ENCODE peak calls at places on chromosomes 12 and 14, in nine cellular contexts. B is aorta; Z is Panc1; T is CD4-positive, alpha-beta memory T cell; S is H9; O is CD4-positive, CD25-positive, alpha-beta regulatory T cell; H is hepatocyte; K is left lung; E is gastrocnemius medialis. W is an unnamed sample. For H3K9me3, the result is how much of the 10 kb centered on the place peaks cover.

GRCh38 chr12:111788178-111788654 is 21.5 kb downstream of the ALDH2 start:
- DNase-seq in B (peak), Z (peak), T (no peak), S (no peak), O (no peak), H (peak), K (peak), E (peak), W (peak)

GRCh38 chr12:94379479-94380113 is 80.1 kb downstream of the CEP83 start:
- DNase-seq in B (no peak), Z (no peak), T (no peak), S (no peak), O (peak), H (no peak), K (no peak), E (no peak), W (no peak)

GRCh38 chr12:15632708-15633107 is 156.5 kb downstream of the EPS8 start:
- DNase-seq in B (no peak), Z (no peak), T (no peak), S (no peak), O (no peak), H (no peak), K (no peak), E (no peak), W (peak)

GRCh38 chr14:92470215-92470614 is 43.4 kb upstream of the RIN3 start:
- DNase-seq in B (no peak), Z (no peak), T (no peak), S (no peak), O (no peak), H (no peak), K (no peak), E (no peak), W (no peak)

GRCh38 chr12:69660164-69660863 is 38.8 kb downstream of the BEST3 start:
- DNase-seq in B (no peak), Z (no peak), T (no peak), S (no peak), O (no peak), H (no peak), K (no peak), E (no peak), W (no peak)

GRCh38 chr12:6538420-6539275 is 4.3 kb downstream of the GAPDH start:
- DNase-seq in B (no peak), Z (no peak), T (no peak), S (peak), O (peak), H (no peak), K (no peak), E (no peak), W (peak)

GRCh38 chr14:74568896-74569295 is 43.1 kb downstream of the LTBP2 start:
- DNase-seq in B (peak), Z (no peak), T (no peak), S (no peak), O (no peak), H (no peak), K (no peak), E (no peak), W (no peak)

GRCh38 chr12:57224973-57225679 is 4.4 kb upstream of the SHMT2 start:
- DNase-seq in B (peak), Z (no peak), T (peak), S (peak), O (peak), H (peak), K (peak), E (no peak), W (peak)

GRCh38 chr12:129080413-129080812 is 227.1 kb downstream of the GLT1D1 start:
- DNase-seq in B (no peak), Z (no peak), T (no peak), S (no peak), O (no peak), H (no peak), K (no peak), E (no peak), W (no peak)
- H3K9me3 ChIP-seq in B (under half), Z (under half), T (under half), S (under half), O (under half), H (under half), K (under half), E (under half), W (under half)

DNA sequence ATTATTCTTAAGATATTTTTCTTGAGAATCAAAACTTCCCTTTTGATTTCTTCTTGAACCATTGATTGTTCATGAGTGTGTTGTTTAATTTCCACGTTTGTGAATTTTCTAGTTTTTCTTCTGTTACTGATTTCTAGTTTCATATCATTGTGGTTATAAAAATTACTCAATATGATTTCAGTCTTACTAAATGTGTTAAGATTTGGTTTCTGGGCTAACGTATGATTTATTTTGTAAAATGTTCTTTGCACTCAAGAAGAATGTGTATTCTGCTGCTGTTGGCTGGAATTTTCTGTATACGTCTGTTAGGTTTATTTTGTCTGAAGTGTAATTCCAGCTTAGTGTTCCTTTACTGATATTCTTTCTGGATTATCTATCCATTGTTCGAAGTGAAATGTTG is 24.7 kb downstream of the TRMT5 start:
- DNase-seq in B (no peak), Z (no peak), T (no peak), S (no peak), O (no peak), H (no peak), K (no peak), E (no peak), W (no peak)
- H3K9me3 ChIP-seq in B (under half), Z (under half), T (under half), S (under half), O (under half), H (under half), K (half or more), E (under half), W (under half)

DNA sequence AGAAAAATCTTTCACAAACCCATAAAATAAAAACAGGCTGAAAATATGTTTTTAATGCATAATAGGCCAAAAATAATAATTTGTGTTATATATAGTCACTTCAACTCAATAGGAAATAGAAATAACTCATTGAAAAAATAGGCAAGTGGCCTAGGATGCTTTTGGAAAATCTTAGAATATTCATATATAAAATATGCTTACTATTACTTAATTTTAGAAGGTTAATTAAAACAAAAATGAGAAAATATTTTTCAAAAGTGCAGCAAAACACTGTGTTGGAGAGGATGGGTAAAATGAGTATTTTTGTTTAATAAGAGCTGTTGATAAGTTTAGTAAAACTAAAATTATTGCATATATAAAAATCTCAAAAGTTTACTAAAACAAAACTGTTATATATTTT is 308.0 kb upstream of the ATXN7L3B start:
- DNase-seq in B (no peak), Z (no peak), T (no peak), S (no peak), O (no peak), H (no peak), K (no peak), E (no peak), W (no peak)
- H3K9me3 ChIP-seq in B (under half), Z (under half), T (under half), S (under half), O (under half), H (under half), K (under half), E (under half), W (under half)

DNA sequence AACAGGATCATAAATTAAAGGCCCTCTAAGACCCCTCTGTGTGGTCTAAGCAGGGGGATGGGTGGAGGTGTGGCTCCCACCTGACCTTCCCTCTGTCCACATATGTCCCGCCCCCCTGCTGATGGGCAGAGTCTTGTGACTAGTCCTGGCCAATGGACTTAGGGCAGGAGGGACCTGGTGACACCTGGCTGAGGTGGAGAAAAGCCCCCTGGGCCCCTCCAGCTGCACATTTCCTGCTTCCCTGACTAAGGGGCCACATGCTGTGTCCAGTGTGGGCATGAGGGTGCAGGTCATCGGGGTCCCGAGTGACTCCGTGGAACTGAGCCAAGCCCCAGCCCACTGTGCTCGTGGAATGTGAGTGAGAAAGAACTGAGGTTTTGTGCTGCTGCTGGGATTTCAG is 254.7 kb downstream of the ADGRD1 start:
- DNase-seq in B (no peak), Z (no peak), T (no peak), S (peak), O (no peak), H (no peak), K (no peak), E (no peak), W (no peak)
- H3K9me3 ChIP-seq in B (under half), Z (under half), T (under half), S (under half), O (under half), H (under half), K (under half), E (under half), W (under half)

GRCh38 chr12:62232143-62232729 is 28.0 kb upstream of the USP15 start:
- DNase-seq in B (no peak), Z (no peak), T (no peak), S (no peak), O (no peak), H (no peak), K (no peak), E (no peak), W (no peak)

GRCh38 chr12:62227091-62227490 is 33.1 kb upstream of the USP15 start:
- DNase-seq in B (no peak), Z (no peak), T (no peak), S (no peak), O (no peak), H (no peak), K (no peak), E (no peak), W (no peak)

DNA sequence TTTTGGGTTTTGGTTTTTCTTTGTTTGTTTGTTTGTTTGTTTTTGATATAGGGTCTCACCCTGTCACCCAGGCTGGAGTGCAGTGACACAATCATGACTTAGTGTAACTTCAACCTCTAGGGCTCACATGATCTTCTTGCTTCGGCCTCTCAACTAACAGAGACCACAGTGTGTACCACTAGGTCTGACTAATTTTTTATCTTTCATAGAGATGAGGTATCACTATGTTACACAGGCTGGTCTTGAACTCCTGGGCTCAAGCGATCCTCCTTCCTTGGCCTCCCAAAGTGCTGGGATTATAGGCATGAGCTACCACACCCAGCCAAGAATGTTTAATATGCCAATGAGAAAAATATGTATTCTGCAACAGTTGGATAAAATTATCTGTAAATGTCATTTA is 29.6 kb upstream of the USP15 start:
- DNase-seq in B (no peak), Z (no peak), T (no peak), S (no peak), O (no peak), H (no peak), K (no peak), E (no peak), W (no peak)
- H3K9me3 ChIP-seq in B (under half), Z (under half), T (under half), S (under half), O (under half), H (under half), K (under half), E (under half), W (under half)